ENCODE peak calls at places on chromosomes 2 and 18, in five cellular contexts. One of them, this sample, is unnamed.

GRCh38 chr2:184654945-184655344 is 56.6 kb downstream of the ZNF804A start:
- DNase-seq in Kasumi-1: no peak
- DNase-seq in glutamatergic neuron: no peak
- DNase-seq in left ventricle myocardium inferior: no peak
- DNase-seq in memory B cell: no peak
- DNase-seq in this sample: no peak

GRCh38 chr18:27042177-27042576 is 142.9 kb downstream of the CHST9 start:
- DNase-seq in Kasumi-1: no peak
- DNase-seq in glutamatergic neuron: no peak
- DNase-seq in left ventricle myocardium inferior: no peak
- DNase-seq in memory B cell: no peak
- DNase-seq in this sample: no peak

GRCh38 chr2:29786361-29786760 is 135.0 kb downstream of the ALK start:
- DNase-seq in Kasumi-1: no peak
- DNase-seq in glutamatergic neuron: no peak
- DNase-seq in left ventricle myocardium inferior: no peak
- DNase-seq in memory B cell: no peak
- DNase-seq in this sample: no peak

GRCh38 chr2:62089658-62090057 is 106.3 kb upstream of the B3GNT2 start:
- DNase-seq in Kasumi-1: no peak
- DNase-seq in glutamatergic neuron: no peak
- DNase-seq in left ventricle myocardium inferior: no peak
- DNase-seq in memory B cell: no peak
- DNase-seq in this sample: no peak

GRCh38 chr18:29651121-29651675 is 1391.3 kb downstream of the DSC3 start:
- DNase-seq in Kasumi-1: peak
- DNase-seq in glutamatergic neuron: no peak
- DNase-seq in left ventricle myocardium inferior: no peak
- DNase-seq in memory B cell: no peak
- DNase-seq in this sample: no peak

GRCh38 chr2:71562518-71562917 is 109.2 kb downstream of the DYSF start:
- DNase-seq in Kasumi-1: no peak
- DNase-seq in glutamatergic neuron: peak
- DNase-seq in left ventricle myocardium inferior: no peak
- DNase-seq in memory B cell: no peak
- DNase-seq in this sample: no peak

GRCh38 chr2:7966032-7966431 is 715.8 kb upstream of the ID2 start:
- DNase-seq in Kasumi-1: no peak
- DNase-seq in glutamatergic neuron: no peak
- DNase-seq in left ventricle myocardium inferior: no peak
- DNase-seq in memory B cell: no peak
- DNase-seq in this sample: no peak

GRCh38 chr2:147428348-147428747 is 416.5 kb upstream of the ACVR2A start:
- DNase-seq in Kasumi-1: no peak
- DNase-seq in glutamatergic neuron: no peak
- DNase-seq in left ventricle myocardium inferior: no peak
- DNase-seq in memory B cell: no peak
- DNase-seq in this sample: no peak

GRCh38 chr2:153098073-153098472 is 379.7 kb downstream of the ARL6IP6 start:
- DNase-seq in Kasumi-1: no peak
- DNase-seq in glutamatergic neuron: no peak
- DNase-seq in left ventricle myocardium inferior: no peak
- DNase-seq in memory B cell: no peak
- DNase-seq in this sample: no peak

GRCh38 chr2:215238485-215239098 is 73.3 kb upstream of the ATIC start:
- DNase-seq in Kasumi-1: no peak
- DNase-seq in glutamatergic neuron: no peak
- DNase-seq in left ventricle myocardium inferior: no peak
- DNase-seq in memory B cell: no peak
- DNase-seq in this sample: no peak

GRCh38 chr2:216857131-216857550 is 2.7 kb downstream of the TNP1 start:
- DNase-seq in Kasumi-1: no peak
- DNase-seq in glutamatergic neuron: no peak
- DNase-seq in left ventricle myocardium inferior: no peak
- DNase-seq in memory B cell: no peak
- DNase-seq in this sample: no peak

GRCh38 chr2:232454630-232455029 is 1.3 kb upstream of the ALPI start:
- DNase-seq in Kasumi-1: no peak
- DNase-seq in glutamatergic neuron: no peak
- DNase-seq in left ventricle myocardium inferior: no peak
- DNase-seq in memory B cell: no peak
- DNase-seq in this sample: no peak